ENCODE peak calls at places on chromosomes 11 and 22, in five cellular contexts. One of them, this sample, is unnamed.

GRCh38 chr22:35307372-35307771 is 7.7 kb downstream of the TOM1 start:
- DNase-seq in sigmoid colon: no peak
- DNase-seq in ACHN: no peak
- DNase-seq in astrocyte of the cerebellum: no peak
- DNase-seq in putamen: no peak
- DNase-seq in this sample: no peak

GRCh38 chr11:104324276-104324675 is 160.3 kb upstream of the PDGFD start:
- DNase-seq in sigmoid colon: no peak
- DNase-seq in ACHN: no peak
- DNase-seq in astrocyte of the cerebellum: no peak
- DNase-seq in putamen: no peak
- DNase-seq in this sample: no peak

GRCh38 chr11:111541209-111542061 is 915 bp downstream of the LAYN start:
- DNase-seq in sigmoid colon: peak; percentile 88
- DNase-seq in ACHN: no peak
- DNase-seq in astrocyte of the cerebellum: peak; percentile 81
- DNase-seq in putamen: peak; percentile 29
- DNase-seq in this sample: no peak

GRCh38 chr11:117621226-117621625 is 175.8 kb downstream of the DSCAML1 start:
- DNase-seq in sigmoid colon: no peak
- DNase-seq in ACHN: peak; percentile 20
- DNase-seq in astrocyte of the cerebellum: no peak
- DNase-seq in putamen: no peak
- DNase-seq in this sample: no peak

GRCh38 chr11:79078999-79079398 is 361.8 kb downstream of the TENM4 start:
- DNase-seq in sigmoid colon: no peak
- DNase-seq in ACHN: no peak
- DNase-seq in astrocyte of the cerebellum: no peak
- DNase-seq in putamen: no peak
- DNase-seq in this sample: no peak

GRCh38 chr11:88175004-88175706 is at the start of gene RAB38:
- DNase-seq in sigmoid colon: peak; percentile 70
- DNase-seq in ACHN: peak; percentile 67
- DNase-seq in astrocyte of the cerebellum: no peak
- DNase-seq in putamen: no peak
- DNase-seq in this sample: peak; percentile 16

GRCh38 chr22:50242406-50242949 is 2.3 kb downstream of the TUBGCP6 start:
- DNase-seq in sigmoid colon: no peak
- DNase-seq in ACHN: no peak
- DNase-seq in astrocyte of the cerebellum: no peak
- DNase-seq in putamen: no peak
- DNase-seq in this sample: no peak

GRCh38 chr22:24282401-24282800 is 11.8 kb downstream of the SPECC1L start:
- DNase-seq in sigmoid colon: no peak
- DNase-seq in ACHN: no peak
- DNase-seq in astrocyte of the cerebellum: no peak
- DNase-seq in putamen: no peak
- DNase-seq in this sample: no peak

GRCh38 chr11:117663826-117664225 is 133.2 kb downstream of the DSCAML1 start:
- DNase-seq in sigmoid colon: peak; percentile 67
- DNase-seq in ACHN: no peak
- DNase-seq in astrocyte of the cerebellum: no peak
- DNase-seq in putamen: peak; percentile 79
- DNase-seq in this sample: no peak

GRCh38 chr11:66330931-66331330 is 5.3 kb downstream of the RIN1 start:
- DNase-seq in sigmoid colon: no peak
- DNase-seq in ACHN: no peak
- DNase-seq in astrocyte of the cerebellum: no peak
- DNase-seq in putamen: no peak
- DNase-seq in this sample: no peak

GRCh38 chr22:45793161-45793560 is 121.5 kb downstream of the ATXN10 start:
- DNase-seq in sigmoid colon: no peak
- DNase-seq in ACHN: no peak
- DNase-seq in astrocyte of the cerebellum: no peak
- DNase-seq in putamen: no peak
- DNase-seq in this sample: no peak

GRCh38 chr22:19818264-19819208 is 36.1 kb downstream of the GNB1L start:
- DNase-seq in sigmoid colon: no peak
- DNase-seq in ACHN: no peak
- DNase-seq in astrocyte of the cerebellum: no peak
- DNase-seq in putamen: no peak
- DNase-seq in this sample: no peak

GRCh38 chr22:48244388-48245118 is 1482.1 kb downstream of the TBC1D22A start:
- DNase-seq in sigmoid colon: no peak
- DNase-seq in ACHN: no peak
- DNase-seq in astrocyte of the cerebellum: no peak
- DNase-seq in putamen: no peak
- DNase-seq in this sample: no peak

GRCh38 chr11:8290122-8290810 is 26.6 kb upstream of the LMO1 start:
- DNase-seq in sigmoid colon: peak; percentile 27
- DNase-seq in ACHN: no peak
- DNase-seq in astrocyte of the cerebellum: no peak
- DNase-seq in putamen: no peak
- DNase-seq in this sample: no peak

GRCh38 chr11:6587360-6587953 is 16.0 kb downstream of the RRP8 start:
- DNase-seq in sigmoid colon: peak; percentile 87
- DNase-seq in ACHN: no peak
- DNase-seq in astrocyte of the cerebellum: no peak
- DNase-seq in putamen: peak; percentile 52
- DNase-seq in this sample: no peak

GRCh38 chr11:47908198-47908597 is 60.0 kb upstream of the NUP160 start:
- DNase-seq in sigmoid colon: no peak
- DNase-seq in ACHN: no peak
- DNase-seq in astrocyte of the cerebellum: no peak
- DNase-seq in putamen: no peak
- DNase-seq in this sample: no peak

GRCh38 chr11:96061730-96062524 is 138.0 kb upstream of the MTMR2 start:
- DNase-seq in sigmoid colon: no peak
- DNase-seq in ACHN: no peak
- DNase-seq in astrocyte of the cerebellum: no peak
- DNase-seq in putamen: no peak
- DNase-seq in this sample: no peak

GRCh38 chr11:86447763-86448480 is 73.2 kb downstream of the CCDC81 start:
- DNase-seq in sigmoid colon: no peak
- DNase-seq in ACHN: no peak
- DNase-seq in astrocyte of the cerebellum: no peak
- DNase-seq in putamen: no peak
- DNase-seq in this sample: no peak

GRCh38 chr22:36644333-36644757 is 59.2 kb downstream of the CACNG2 start:
- DNase-seq in sigmoid colon: no peak
- DNase-seq in ACHN: peak; percentile 92
- DNase-seq in astrocyte of the cerebellum: peak; percentile 92
- DNase-seq in putamen: no peak
- DNase-seq in this sample: peak; percentile 2

GRCh38 chr11:44927174-44927661 is 23.5 kb downstream of the TP53I11 start:
- DNase-seq in sigmoid colon: peak; percentile 80
- DNase-seq in ACHN: peak; percentile 65
- DNase-seq in astrocyte of the cerebellum: peak; percentile 49
- DNase-seq in putamen: peak; percentile 83
- DNase-seq in this sample: peak; percentile 57

GRCh38 chr22:48596111-48596860 is 1231.4 kb downstream of the BRD1 start:
- DNase-seq in sigmoid colon: no peak
- DNase-seq in ACHN: no peak
- DNase-seq in astrocyte of the cerebellum: no peak
- DNase-seq in putamen: no peak
- DNase-seq in this sample: no peak

GRCh38 chr22:43110927-43111623 is 525 bp downstream of the BIK start:
- DNase-seq in sigmoid colon: no peak
- DNase-seq in ACHN: no peak
- DNase-seq in astrocyte of the cerebellum: no peak
- DNase-seq in putamen: no peak
- DNase-seq in this sample: peak; percentile 48

GRCh38 chr11:8671651-8672062 is 10.8 kb downstream of the TRIM66 start:
- DNase-seq in sigmoid colon: peak; percentile 82
- DNase-seq in ACHN: peak; percentile 48
- DNase-seq in astrocyte of the cerebellum: peak; percentile 69
- DNase-seq in putamen: peak; percentile 17
- DNase-seq in this sample: no peak

GRCh38 chr11:15192007-15192556 is 77.4 kb downstream of the INSC start:
- DNase-seq in sigmoid colon: no peak
- DNase-seq in ACHN: no peak
- DNase-seq in astrocyte of the cerebellum: no peak
- DNase-seq in putamen: no peak
- DNase-seq in this sample: no peak

GRCh38 chr11:61265357-61265756 is 24.4 kb downstream of the PGA5 start:
- DNase-seq in sigmoid colon: no peak
- DNase-seq in ACHN: no peak
- DNase-seq in astrocyte of the cerebellum: no peak
- DNase-seq in putamen: no peak
- DNase-seq in this sample: no peak

GRCh38 chr11:66469441-66469840 is 2.7 kb downstream of the PELI3 start:
- DNase-seq in sigmoid colon: no peak
- DNase-seq in ACHN: no peak
- DNase-seq in astrocyte of the cerebellum: no peak
- DNase-seq in putamen: no peak
- DNase-seq in this sample: no peak

GRCh38 chr11:125382211-125382807 is 113.8 kb downstream of the FEZ1 start:
- DNase-seq in sigmoid colon: no peak
- DNase-seq in ACHN: no peak
- DNase-seq in astrocyte of the cerebellum: no peak
- DNase-seq in putamen: no peak
- DNase-seq in this sample: no peak

GRCh38 chr22:36554101-36554500 is 25.1 kb upstream of the EIF3D start:
- DNase-seq in sigmoid colon: no peak
- DNase-seq in ACHN: no peak
- DNase-seq in astrocyte of the cerebellum: no peak
- DNase-seq in putamen: no peak
- DNase-seq in this sample: no peak

GRCh38 chr22:42074153-42074750 is at the start of gene PHETA2:
- DNase-seq in sigmoid colon: no peak
- DNase-seq in ACHN: peak; percentile 43
- DNase-seq in astrocyte of the cerebellum: no peak
- DNase-seq in putamen: no peak
- DNase-seq in this sample: peak; percentile 47

GRCh38 chr22:37503850-37504249 is 15.4 kb downstream of the CARD10 start:
- DNase-seq in sigmoid colon: no peak
- DNase-seq in ACHN: peak; percentile 24
- DNase-seq in astrocyte of the cerebellum: no peak
- DNase-seq in putamen: no peak
- DNase-seq in this sample: no peak

GRCh38 chr11:106989056-106989455 is 29.2 kb downstream of the GUCY1A2 start:
- DNase-seq in sigmoid colon: no peak
- DNase-seq in ACHN: no peak
- DNase-seq in astrocyte of the cerebellum: no peak
- DNase-seq in putamen: no peak
- DNase-seq in this sample: no peak

GRCh38 chr11:20397281-20397680 is 9.8 kb downstream of the PRMT3 start:
- DNase-seq in sigmoid colon: no peak
- DNase-seq in ACHN: peak; percentile 64
- DNase-seq in astrocyte of the cerebellum: peak; percentile 32
- DNase-seq in putamen: peak; percentile 45
- DNase-seq in this sample: no peak

GRCh38 chr22:47437636-47438035 is 675.2 kb downstream of the TBC1D22A start:
- DNase-seq in sigmoid colon: no peak
- DNase-seq in ACHN: no peak
- DNase-seq in astrocyte of the cerebellum: no peak
- DNase-seq in putamen: no peak
- DNase-seq in this sample: no peak

GRCh38 chr11:33256031-33256807 is 962 bp upstream of the HIPK3 start:
- DNase-seq in sigmoid colon: no peak
- DNase-seq in ACHN: no peak
- DNase-seq in astrocyte of the cerebellum: no peak
- DNase-seq in putamen: no peak
- DNase-seq in this sample: no peak

GRCh38 chr11:115199501-115199900 is 304.7 kb downstream of the CADM1 start:
- DNase-seq in sigmoid colon: no peak
- DNase-seq in ACHN: no peak
- DNase-seq in astrocyte of the cerebellum: no peak
- DNase-seq in putamen: no peak
- DNase-seq in this sample: no peak

GRCh38 chr11:73234403-73235181 is 16.5 kb downstream of the P2RY2 start:
- DNase-seq in sigmoid colon: peak; percentile 45
- DNase-seq in ACHN: no peak
- DNase-seq in astrocyte of the cerebellum: no peak
- DNase-seq in putamen: no peak
- DNase-seq in this sample: no peak

GRCh38 chr11:403021-403760 is 9.2 kb downstream of the PKP3 start:
- DNase-seq in sigmoid colon: no peak
- DNase-seq in ACHN: no peak
- DNase-seq in astrocyte of the cerebellum: no peak
- DNase-seq in putamen: no peak
- DNase-seq in this sample: no peak

GRCh38 chr22:25690798-25691197 is 51.2 kb upstream of the MYO18B start:
- DNase-seq in sigmoid colon: no peak
- DNase-seq in ACHN: no peak
- DNase-seq in astrocyte of the cerebellum: no peak
- DNase-seq in putamen: no peak
- DNase-seq in this sample: no peak

GRCh38 chr22:24008022-24008283 is 2.7 kb upstream of the GSTT4 start:
- DNase-seq in sigmoid colon: peak; percentile 69
- DNase-seq in ACHN: no peak
- DNase-seq in astrocyte of the cerebellum: no peak
- DNase-seq in putamen: no peak
- DNase-seq in this sample: no peak

This sample was measured in stimulated activated CD4-positive, alpha-beta T cell treated with anti-CD3 and anti-CD28 coated beads, Interleukin-12 subunit alpha, Interleukin-12 subunit beta, amount 100 ng/mL, for 4 hours.